ENCODE peak calls at places on chromosomes 7 and 10, in ten cellular contexts. J, G, Z, X, T, S, W, A, I and P are unnamed samples.

GRCh38 chr10:116826803-116827202 is 22.5 kb upstream of the ENO4 start:
- DNase-seq in J (no peak), G (peak), Z (no peak), X (peak), T (no peak), S (no peak), W (no peak), A (no peak), I (peak), P (no peak)

GRCh38 chr7:80542398-80542797 is 30.5 kb upstream of the GNAT3 start:
- DNase-seq in J (peak), G (peak), Z (no peak), X (peak), T (peak), S (no peak), W (no peak), A (no peak), I (peak), P (no peak)

GRCh38 chr7:3260425-3260762 is 40.7 kb upstream of the SDK1 start:
- DNase-seq in J (no peak), G (no peak), Z (no peak), X (peak), T (no peak), S (no peak), W (no peak), A (no peak), I (peak), P (no peak)

GRCh38 chr10:81862596-81862995 is 12.4 kb upstream of the NRG3 start:
- DNase-seq in J (no peak), G (no peak), Z (no peak), X (no peak), T (no peak), S (no peak), W (no peak), A (no peak), I (no peak), P (no peak)

GRCh38 chr10:61188691-61189090 is 244.7 kb upstream of the RHOBTB1 start:
- DNase-seq in J (no peak), G (no peak), Z (no peak), X (no peak), T (no peak), S (no peak), W (no peak), A (no peak), I (no peak), P (no peak)

GRCh38 chr7:151174246-151175046 is 7.0 kb upstream of the GBX1 start:
- DNase-seq in J (no peak), G (no peak), Z (no peak), X (peak), T (no peak), S (no peak), W (no peak), A (no peak), I (peak), P (no peak)

GRCh38 chr10:7525314-7526016 is 114.6 kb upstream of the SFMBT2 start:
- DNase-seq in J (peak), G (peak), Z (peak), X (peak), T (peak), S (peak), W (peak), A (peak), I (peak), P (peak)

GRCh38 chr10:123568751-123569150 is 97.4 kb upstream of the GPR26 start:
- DNase-seq in J (no peak), G (no peak), Z (no peak), X (no peak), T (no peak), S (no peak), W (no peak), A (no peak), I (no peak), P (no peak)

GRCh38 chr7:65820287-65820950 is 52.5 kb upstream of the VKORC1L1 start:
- DNase-seq in J (no peak), G (no peak), Z (no peak), X (no peak), T (no peak), S (no peak), W (no peak), A (no peak), I (peak), P (no peak)